ENCODE peak calls at places on chromosomes 16 and 17, in seven cellular contexts. One of them, this sample, is unnamed.

GRCh38 chr16:48524348-48525200 is 85.4 kb downstream of the N4BP1 start:
- DNase-seq in transverse colon: no peak
- DNase-seq in pancreas: peak; percentile 43
- DNase-seq in tibial artery: no peak
- DNase-seq in lung: no peak
- DNase-seq in heart left ventricle: no peak
- DNase-seq in psoas muscle: no peak
- DNase-seq in this sample: peak; percentile 37

GRCh38 chr17:56595831-56596740 is 2.6 kb downstream of the NOG start:
- DNase-seq in transverse colon: no peak
- DNase-seq in pancreas: no peak
- DNase-seq in tibial artery: peak; percentile 36
- DNase-seq in lung: no peak
- DNase-seq in heart left ventricle: no peak
- DNase-seq in psoas muscle: no peak
- DNase-seq in this sample: no peak

GRCh38 chr17:49992191-49992932 is 2.7 kb downstream of the DLX3 start:
- DNase-seq in transverse colon: no peak
- DNase-seq in pancreas: peak; percentile 48
- DNase-seq in tibial artery: no peak
- DNase-seq in lung: no peak
- DNase-seq in heart left ventricle: no peak
- DNase-seq in psoas muscle: no peak
- DNase-seq in this sample: peak; percentile 40

GRCh38 chr16:64951193-64951592 is 170.7 kb downstream of the CDH11 start:
- DNase-seq in transverse colon: no peak
- DNase-seq in pancreas: no peak
- DNase-seq in tibial artery: no peak
- DNase-seq in lung: no peak
- DNase-seq in heart left ventricle: no peak
- DNase-seq in psoas muscle: no peak
- DNase-seq in this sample: no peak

GRCh38 chr16:50038756-50039529 is 13.9 kb downstream of the CNEP1R1 start:
- DNase-seq in transverse colon: peak; percentile 60
- DNase-seq in pancreas: no peak
- DNase-seq in tibial artery: peak; percentile 68
- DNase-seq in lung: peak; percentile 65
- DNase-seq in heart left ventricle: peak; percentile 60
- DNase-seq in psoas muscle: no peak
- DNase-seq in this sample: no peak

GRCh38 chr17:49191407-49191916 is 18.9 kb downstream of the GNGT2 start:
- DNase-seq in transverse colon: no peak
- DNase-seq in pancreas: no peak
- DNase-seq in tibial artery: no peak
- DNase-seq in lung: no peak
- DNase-seq in heart left ventricle: no peak
- DNase-seq in psoas muscle: no peak
- DNase-seq in this sample: no peak

GRCh38 chr16:17282247-17282646 is 188.5 kb downstream of the XYLT1 start:
- DNase-seq in transverse colon: no peak
- DNase-seq in pancreas: no peak
- DNase-seq in tibial artery: no peak
- DNase-seq in lung: no peak
- DNase-seq in heart left ventricle: no peak
- DNase-seq in psoas muscle: no peak
- DNase-seq in this sample: no peak

GRCh38 chr17:54277868-54278267 is 455.1 kb downstream of the KIF2B start:
- DNase-seq in transverse colon: no peak
- DNase-seq in pancreas: no peak
- DNase-seq in tibial artery: no peak
- DNase-seq in lung: no peak
- DNase-seq in heart left ventricle: no peak
- DNase-seq in psoas muscle: no peak
- DNase-seq in this sample: no peak

GRCh38 chr16:28930203-28930602 is 1.6 kb upstream of the CD19 start:
- DNase-seq in transverse colon: no peak
- DNase-seq in pancreas: no peak
- DNase-seq in tibial artery: no peak
- DNase-seq in lung: no peak
- DNase-seq in heart left ventricle: no peak
- DNase-seq in psoas muscle: no peak
- DNase-seq in this sample: no peak

GRCh38 chr17:77861133-77861695 is 97.3 kb upstream of the TNRC6C start:
- DNase-seq in transverse colon: no peak
- DNase-seq in pancreas: no peak
- DNase-seq in tibial artery: no peak
- DNase-seq in lung: no peak
- DNase-seq in heart left ventricle: no peak
- DNase-seq in psoas muscle: no peak
- DNase-seq in this sample: no peak

GRCh38 chr16:77700846-77701245 is 21.5 kb upstream of the NUDT7 start:
- DNase-seq in transverse colon: no peak
- DNase-seq in pancreas: no peak
- DNase-seq in tibial artery: no peak
- DNase-seq in lung: no peak
- DNase-seq in heart left ventricle: no peak
- DNase-seq in psoas muscle: no peak
- DNase-seq in this sample: no peak

GRCh38 chr17:51595965-51596364 is 335.6 kb downstream of the UTP18 start:
- DNase-seq in transverse colon: no peak
- DNase-seq in pancreas: no peak
- DNase-seq in tibial artery: no peak
- DNase-seq in lung: no peak
- DNase-seq in heart left ventricle: no peak
- DNase-seq in psoas muscle: no peak
- DNase-seq in this sample: no peak

GRCh38 chr16:85522842-85523601 is 90.1 kb upstream of the GSE1 start:
- DNase-seq in transverse colon: peak; percentile 46
- DNase-seq in pancreas: no peak
- DNase-seq in tibial artery: peak; percentile 48
- DNase-seq in lung: no peak
- DNase-seq in heart left ventricle: no peak
- DNase-seq in psoas muscle: peak; percentile 72
- DNase-seq in this sample: no peak

GRCh38 chr16:89920723-89921122 is 2.1 kb downstream of the MC1R start:
- DNase-seq in transverse colon: no peak
- DNase-seq in pancreas: no peak
- DNase-seq in tibial artery: no peak
- DNase-seq in lung: no peak
- DNase-seq in heart left ventricle: no peak
- DNase-seq in psoas muscle: no peak
- DNase-seq in this sample: no peak

GRCh38 chr17:42878924-42879595 is 21.5 kb upstream of the G6PC1 start:
- DNase-seq in transverse colon: no peak
- DNase-seq in pancreas: no peak
- DNase-seq in tibial artery: no peak
- DNase-seq in lung: no peak
- DNase-seq in heart left ventricle: no peak
- DNase-seq in psoas muscle: no peak
- DNase-seq in this sample: no peak

DNA sequence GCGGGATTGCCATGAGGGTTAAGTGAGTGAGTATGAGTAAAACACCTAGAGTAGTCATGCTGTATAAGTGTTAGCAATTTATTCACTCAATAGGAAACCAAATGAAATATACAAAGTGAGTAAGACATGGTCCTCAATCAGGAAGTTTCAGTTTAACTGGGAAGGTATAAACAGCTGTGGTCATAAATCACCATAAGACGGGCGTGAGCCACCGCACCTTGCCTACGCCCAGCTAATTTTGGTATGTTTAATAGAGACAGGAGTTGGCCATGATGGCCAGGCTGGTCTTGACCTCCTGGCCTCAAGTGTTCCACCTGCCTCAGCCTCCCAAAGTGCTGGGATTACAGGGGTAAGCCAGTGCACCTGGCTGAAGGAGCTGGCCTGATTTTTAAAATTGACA is 27.0 kb downstream of the RNF135 start:
- DNase-seq in transverse colon: peak; percentile 46
- DNase-seq in pancreas: no peak
- DNase-seq in tibial artery: no peak
- DNase-seq in lung: no peak
- DNase-seq in heart left ventricle: no peak
- DNase-seq in psoas muscle: no peak
- DNase-seq in this sample: no peak
- H3K36me3 ChIP-seq in transverse colon: peaks cover 26% of the 10 kb centered on the region
- H3K36me3 ChIP-seq in pancreas: no peaks in the 10 kb centered on the region
- H3K36me3 ChIP-seq in tibial artery: peaks cover 91% of the 10 kb centered on the region
- H3K36me3 ChIP-seq in lung: peaks cover 38% of the 10 kb centered on the region
- H3K36me3 ChIP-seq in heart left ventricle: peaks cover 87% of the 10 kb centered on the region
- H3K36me3 ChIP-seq in psoas muscle: no peaks in the 10 kb centered on the region
- H3K36me3 ChIP-seq in this sample: no peaks in the 10 kb centered on the region

GRCh38 chr17:4313482-4314114 is 49.8 kb upstream of the ANKFY1 start:
- DNase-seq in transverse colon: no peak
- DNase-seq in pancreas: no peak
- DNase-seq in tibial artery: no peak
- DNase-seq in lung: no peak
- DNase-seq in heart left ventricle: no peak
- DNase-seq in psoas muscle: no peak
- DNase-seq in this sample: no peak
- H3K4me1 ChIP-seq in transverse colon: peaks cover 16% of the 10 kb centered on the region
- H3K4me1 ChIP-seq in pancreas: peaks cover 28% of the 10 kb centered on the region
- H3K4me1 ChIP-seq in tibial artery: peaks cover 14% of the 10 kb centered on the region
- H3K4me1 ChIP-seq in lung: peaks cover 36% of the 10 kb centered on the region
- H3K4me1 ChIP-seq in heart left ventricle: peaks cover 42% of the 10 kb centered on the region
- H3K4me1 ChIP-seq in psoas muscle: peaks cover 73% of the 10 kb centered on the region
- H3K4me1 ChIP-seq in this sample: peaks cover 8% of the 10 kb centered on the region

GRCh38 chr17:44083250-44083849 is 12.8 kb downstream of the G6PC3 start:
- DNase-seq in transverse colon: no peak
- DNase-seq in pancreas: no peak
- DNase-seq in tibial artery: no peak
- DNase-seq in lung: no peak
- DNase-seq in heart left ventricle: no peak
- DNase-seq in psoas muscle: no peak
- DNase-seq in this sample: peak; percentile 76

GRCh38 chr17:44079877-44080821 is 9.6 kb downstream of the G6PC3 start:
- DNase-seq in transverse colon: no peak
- DNase-seq in pancreas: no peak
- DNase-seq in tibial artery: no peak
- DNase-seq in lung: no peak
- DNase-seq in heart left ventricle: no peak
- DNase-seq in psoas muscle: no peak
- DNase-seq in this sample: no peak

GRCh38 chr17:44084131-44084538 is 13.6 kb downstream of the G6PC3 start:
- DNase-seq in transverse colon: no peak
- DNase-seq in pancreas: no peak
- DNase-seq in tibial artery: no peak
- DNase-seq in lung: no peak
- DNase-seq in heart left ventricle: no peak
- DNase-seq in psoas muscle: no peak
- DNase-seq in this sample: no peak

GRCh38 chr17:44082206-44082605 is 11.7 kb downstream of the G6PC3 start:
- DNase-seq in transverse colon: no peak
- DNase-seq in pancreas: no peak
- DNase-seq in tibial artery: no peak
- DNase-seq in lung: no peak
- DNase-seq in heart left ventricle: no peak
- DNase-seq in psoas muscle: no peak
- DNase-seq in this sample: no peak

GRCh38 chr17:44081681-44082080 is 11.1 kb downstream of the G6PC3 start:
- DNase-seq in transverse colon: no peak
- DNase-seq in pancreas: no peak
- DNase-seq in tibial artery: no peak
- DNase-seq in lung: no peak
- DNase-seq in heart left ventricle: no peak
- DNase-seq in psoas muscle: no peak
- DNase-seq in this sample: no peak
- H3K4me3 ChIP-seq in transverse colon: no peak overlapping the region
- H3K4me3 ChIP-seq in pancreas: no peak overlapping the region
- H3K4me3 ChIP-seq in tibial artery: no peak overlapping the region
- H3K4me3 ChIP-seq in lung: no peak overlapping the region
- H3K4me3 ChIP-seq in heart left ventricle: no peak overlapping the region
- H3K4me3 ChIP-seq in psoas muscle: no peak overlapping the region
- H3K4me3 ChIP-seq in this sample: no peak overlapping the region

GRCh38 chr17:76715462-76715830 is 4.7 kb upstream of the MXRA7 start:
- DNase-seq in transverse colon: no peak
- DNase-seq in pancreas: no peak
- DNase-seq in tibial artery: no peak
- DNase-seq in lung: no peak
- DNase-seq in heart left ventricle: peak; percentile 11
- DNase-seq in psoas muscle: peak; percentile 48
- DNase-seq in this sample: no peak
- H3K36me3 ChIP-seq in transverse colon: peaks cover 61% of the 10 kb centered on the region
- H3K36me3 ChIP-seq in pancreas: peaks cover 11% of the 10 kb centered on the region
- H3K36me3 ChIP-seq in tibial artery: peaks cover 76% of the 10 kb centered on the region
- H3K36me3 ChIP-seq in lung: peaks cover 32% of the 10 kb centered on the region
- H3K36me3 ChIP-seq in heart left ventricle: peaks cover 76% of the 10 kb centered on the region
- H3K36me3 ChIP-seq in psoas muscle: peaks cover 8% of the 10 kb centered on the region
- H3K36me3 ChIP-seq in this sample: peaks cover 3% of the 10 kb centered on the region

GRCh38 chr16:57020651-57021050 is 31.3 kb downstream of the NLRC5 start:
- DNase-seq in transverse colon: no peak
- DNase-seq in pancreas: no peak
- DNase-seq in tibial artery: no peak
- DNase-seq in lung: no peak
- DNase-seq in heart left ventricle: no peak
- DNase-seq in psoas muscle: no peak
- DNase-seq in this sample: no peak
- H3K4me1 ChIP-seq in transverse colon: no peaks in the 10 kb centered on the region
- H3K4me1 ChIP-seq in pancreas: no peaks in the 10 kb centered on the region
- H3K4me1 ChIP-seq in tibial artery: no peaks in the 10 kb centered on the region
- H3K4me1 ChIP-seq in lung: no peaks in the 10 kb centered on the region
- H3K4me1 ChIP-seq in heart left ventricle: no peaks in the 10 kb centered on the region
- H3K4me1 ChIP-seq in psoas muscle: no peaks in the 10 kb centered on the region
- H3K4me1 ChIP-seq in this sample: no peaks in the 10 kb centered on the region